ENCODE peak calls at places on chromosome 1, in nine cellular contexts. Y is thoracic aorta; G is CD8-positive, alpha-beta memory T cell; M is GM12864; K is HCT116; R is suprapubic skin; C is left ventricle myocardium inferior; V is heart left ventricle; Q is H7. L is an unnamed sample.

GRCh38 chr1:30847358-30847972 is 61.1 kb downstream of the SDC3 start:
- DNase-seq in C (peak), V (peak), R (peak), G (no peak), Q (peak), Y (no peak), K (no peak), M (no peak), L (no peak)

GRCh38 chr1:52668711-52669110 is 29.4 kb downstream of the COA7 start:
- DNase-seq in V (no peak), Q (no peak), R (no peak), M (no peak), G (no peak), K (no peak), Y (no peak), C (no peak), L (no peak)

GRCh38 chr1:117650840-117651568 is 45.2 kb downstream of the TENT5C start:
- DNase-seq in Y (no peak), C (no peak), M (no peak), G (no peak), Q (no peak), V (no peak), R (no peak), K (no peak), L (no peak)

GRCh38 chr1:100921110-100921706 is 25.3 kb downstream of the SLC30A7 start:
- DNase-seq in C (no peak), R (no peak), V (no peak), K (peak), Q (peak), G (no peak), Y (no peak), M (peak), L (no peak)

GRCh38 chr1:60431593-60431992 is 358.0 kb upstream of the C1orf87 start:
- DNase-seq in Y (no peak), C (no peak), Q (no peak), M (no peak), R (no peak), V (no peak), K (no peak), G (no peak), L (no peak)

GRCh38 chr1:236342403-236343245 is 51.5 kb upstream of the EDARADD start:
- DNase-seq in R (no peak), V (no peak), M (no peak), C (no peak), Y (no peak), G (no peak), K (no peak), Q (no peak), L (no peak)

GRCh38 chr1:216456682-216457081 is 33.4 kb upstream of the USH2A start:
- DNase-seq in Y (no peak), Q (peak), G (no peak), C (no peak), K (no peak), V (no peak), R (no peak), M (no peak), L (no peak)

GRCh38 chr1:93552751-93553455 is 105.0 kb downstream of the FNBP1L start:
- DNase-seq in K (peak), Y (no peak), G (no peak), M (no peak), V (peak), R (no peak), C (peak), Q (no peak), L (peak)

GRCh38 chr1:224617410-224618361 is 1.6 kb downstream of the CNIH3 start:
- DNase-seq in C (no peak), M (no peak), Q (peak), V (no peak), G (no peak), Y (no peak), K (no peak), R (no peak), L (no peak)

GRCh38 chr1:172499636-172500141 is 33.3 kb upstream of the SUCO start:
- DNase-seq in Q (no peak), Y (no peak), M (peak), R (peak), C (no peak), V (peak), K (peak), G (no peak), L (no peak)

GRCh38 chr1:96370752-96371151 is 350.8 kb upstream of the PTBP2 start:
- DNase-seq in C (no peak), K (peak), Q (no peak), Y (no peak), R (no peak), G (no peak), M (no peak), V (no peak), L (no peak)

GRCh38 chr1:177799746-177800145 is 170.1 kb downstream of the SEC16B start:
- DNase-seq in M (no peak), C (no peak), K (no peak), Q (no peak), Y (no peak), R (no peak), V (no peak), G (no peak), L (no peak)

GRCh38 chr1:9293512-9294439 is 1.1 kb downstream of the SPSB1 start:
- DNase-seq in Y (no peak), R (no peak), Q (peak), C (peak), K (no peak), M (no peak), V (no peak), G (peak), L (no peak)

GRCh38 chr1:3857791-3858129 is 484 bp downstream of the DFFB start:
- DNase-seq in V (no peak), Q (no peak), G (no peak), Y (no peak), M (no peak), C (no peak), K (no peak), R (no peak), L (no peak)

GRCh38 chr1:216531308-216532239 is 108.3 kb upstream of the USH2A start:
- DNase-seq in R (no peak), C (no peak), V (no peak), Y (no peak), Q (no peak), G (no peak), K (no peak), M (no peak), L (no peak)

GRCh38 chr1:39450956-39451601 is 40.4 kb upstream of the BMP8A start:
- DNase-seq in G (no peak), Y (no peak), K (no peak), V (no peak), R (no peak), C (no peak), Q (no peak), M (no peak), L (no peak)

GRCh38 chr1:36126005-36126716 is 1.1 kb upstream of the COL8A2 start:
- DNase-seq in R (no peak), C (no peak), Y (no peak), M (no peak), V (no peak), K (no peak), Q (no peak), G (no peak), L (no peak)

GRCh38 chr1:101278238-101278637 is 41.4 kb downstream of the S1PR1 start:
- DNase-seq in V (no peak), R (no peak), Q (no peak), M (no peak), Y (no peak), C (no peak), K (no peak), G (no peak), L (no peak)

GRCh38 chr1:207840380-207840779 is 70.5 kb downstream of the CD34 start:
- DNase-seq in G (no peak), V (no peak), R (no peak), C (no peak), M (no peak), Y (no peak), Q (peak), K (no peak), L (no peak)

GRCh38 chr1:234600418-234601216 is 9.4 kb downstream of the IRF2BP2 start:
- DNase-seq in G (no peak), V (peak), C (peak), K (peak), R (no peak), M (no peak), Q (no peak), Y (no peak), L (no peak)

GRCh38 chr1:230568008-230568407 is 74.3 kb upstream of the COG2 start:
- DNase-seq in K (peak), G (no peak), M (no peak), Q (peak), Y (no peak), V (no peak), R (no peak), C (no peak), L (no peak)

DNA sequence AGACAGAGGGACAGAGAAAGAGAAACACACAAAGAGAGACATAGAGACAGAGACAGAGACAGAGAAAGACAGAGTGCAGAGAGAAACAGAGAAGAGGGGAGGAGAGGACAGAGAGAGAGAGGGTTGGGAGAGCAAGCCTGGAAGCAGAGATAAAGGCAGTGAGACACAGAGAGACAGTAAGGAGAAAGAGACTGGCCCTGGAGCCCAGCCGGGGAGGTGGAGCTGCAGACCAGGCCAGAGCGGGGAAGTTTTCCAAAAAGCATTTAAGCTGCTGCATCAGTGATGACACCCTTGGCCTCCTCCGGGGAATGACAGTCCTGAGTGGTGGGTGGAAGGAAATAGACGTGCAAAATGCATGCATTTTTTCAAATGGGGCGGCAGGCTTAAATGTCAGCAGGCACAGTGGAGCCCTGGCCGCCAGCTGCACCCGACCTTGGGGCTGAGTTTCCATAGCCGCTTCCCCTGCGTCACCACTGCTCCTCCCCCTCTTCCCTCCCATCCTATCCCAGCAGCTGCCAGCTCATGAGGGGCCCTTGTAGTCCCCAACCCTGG is 95.4 kb upstream of the KLHDC7A start:
- DNase-seq in V (peak), G (no peak), Y (no peak), Q (peak), K (no peak), R (no peak), C (peak), M (no peak), L (no peak)
- H3K4me3 ChIP-seq in V (no peak), G (no peak), Y (no peak), Q (no peak), K (no peak), R (no peak), C (no peak), M (no peak), L (no peak)

GRCh38 chr1:23823767-23824166 is 1.5 kb downstream of the HMGCL start:
- DNase-seq in K (no peak), V (no peak), M (no peak), Y (no peak), Q (no peak), G (no peak), R (no peak), C (no peak), L (no peak)
- H3K4me3 ChIP-seq in K (peak), V (no peak), M (no peak), Y (no peak), Q (no peak), G (no peak), R (no peak), C (no peak), L (no peak)

GRCh38 chr1:41366428-41367101 is 5.3 kb downstream of the FOXO6 start:
- DNase-seq in V (no peak), M (no peak), C (no peak), R (no peak), K (no peak), Q (peak), Y (no peak), G (peak), L (no peak)

GRCh38 chr1:41364444-41365319 is 3.4 kb downstream of the FOXO6 start:
- DNase-seq in G (no peak), K (no peak), R (no peak), Y (no peak), C (no peak), V (peak), M (no peak), Q (peak), L (no peak)

GRCh38 chr1:41367102-41367537 is 5.9 kb downstream of the FOXO6 start:
- DNase-seq in V (no peak), K (no peak), G (no peak), R (no peak), C (no peak), M (no peak), Q (no peak), Y (no peak), L (no peak)

GRCh38 chr1:41365320-41365633 is 4.0 kb downstream of the FOXO6 start:
- DNase-seq in C (no peak), K (no peak), R (no peak), V (peak), M (no peak), Y (no peak), G (no peak), Q (no peak), L (no peak)

DNA sequence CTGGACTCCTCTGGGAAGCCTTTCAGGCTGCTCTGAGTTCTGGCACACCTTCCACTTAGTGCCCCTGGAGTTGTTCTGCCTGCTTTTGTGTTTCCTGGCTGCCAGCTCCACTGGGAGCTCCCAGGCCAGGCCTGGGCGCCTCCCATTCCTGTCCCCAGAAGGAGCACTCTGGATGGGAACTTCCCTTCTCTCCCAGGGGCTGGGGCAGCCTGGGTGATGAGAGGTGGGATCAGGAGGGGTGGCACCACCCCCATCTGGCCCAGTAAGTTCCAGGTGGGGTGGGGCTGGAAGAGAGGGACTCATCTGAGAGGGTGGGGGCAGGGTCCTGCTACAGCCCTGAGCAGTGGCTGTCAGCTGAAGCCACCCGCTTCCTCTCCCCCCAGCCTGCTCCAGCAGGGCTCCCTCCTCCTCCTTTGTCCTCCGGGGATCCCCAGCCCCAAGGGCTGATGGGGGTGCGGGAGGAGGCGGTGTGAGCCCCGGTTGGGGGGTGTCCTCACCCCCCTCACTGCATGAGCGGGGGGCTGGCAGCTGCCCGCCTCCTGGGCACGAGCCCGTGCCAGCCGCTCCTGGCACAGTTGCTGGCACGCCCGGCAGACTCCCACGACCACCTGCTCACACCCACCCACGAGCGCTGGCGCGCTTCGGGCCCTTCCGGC is 4.7 kb downstream of the FOXO6 start:
- DNase-seq in Y (no peak), C (no peak), G (peak), K (no peak), Q (peak), V (peak), M (no peak), R (no peak), L (no peak)
- H3K4me3 ChIP-seq in Y (peak), C (peak), G (no peak), K (no peak), Q (peak), V (peak), M (peak), R (peak), L (peak)

GRCh38 chr1:110387048-110387748 is 3.6 kb downstream of the SLC16A4 start:
- DNase-seq in G (no peak), C (no peak), Y (no peak), R (no peak), V (no peak), K (no peak), M (no peak), Q (no peak), L (no peak)

GRCh38 chr1:110383311-110383990 is 7.4 kb downstream of the SLC16A4 start:
- DNase-seq in G (no peak), K (no peak), V (no peak), C (no peak), R (no peak), Y (no peak), M (no peak), Q (no peak), L (no peak)

GRCh38 chr1:110380667-110381283 is 10.1 kb downstream of the SLC16A4 start:
- DNase-seq in M (no peak), C (no peak), V (no peak), K (no peak), Y (no peak), R (no peak), Q (no peak), G (no peak), L (no peak)

GRCh38 chr1:110385369-110385768 is 5.5 kb downstream of the SLC16A4 start:
- DNase-seq in Y (no peak), K (no peak), M (no peak), V (no peak), G (no peak), Q (no peak), C (no peak), R (no peak), L (no peak)

GRCh38 chr1:110384581-110385321 is 6.1 kb downstream of the SLC16A4 start:
- DNase-seq in G (no peak), C (no peak), V (no peak), M (peak), Y (no peak), Q (no peak), K (no peak), R (no peak), L (no peak)
- H3K4me3 ChIP-seq in G (no peak), C (no peak), V (no peak), M (peak), Y (no peak), Q (no peak), K (no peak), R (no peak), L (no peak)

DNA sequence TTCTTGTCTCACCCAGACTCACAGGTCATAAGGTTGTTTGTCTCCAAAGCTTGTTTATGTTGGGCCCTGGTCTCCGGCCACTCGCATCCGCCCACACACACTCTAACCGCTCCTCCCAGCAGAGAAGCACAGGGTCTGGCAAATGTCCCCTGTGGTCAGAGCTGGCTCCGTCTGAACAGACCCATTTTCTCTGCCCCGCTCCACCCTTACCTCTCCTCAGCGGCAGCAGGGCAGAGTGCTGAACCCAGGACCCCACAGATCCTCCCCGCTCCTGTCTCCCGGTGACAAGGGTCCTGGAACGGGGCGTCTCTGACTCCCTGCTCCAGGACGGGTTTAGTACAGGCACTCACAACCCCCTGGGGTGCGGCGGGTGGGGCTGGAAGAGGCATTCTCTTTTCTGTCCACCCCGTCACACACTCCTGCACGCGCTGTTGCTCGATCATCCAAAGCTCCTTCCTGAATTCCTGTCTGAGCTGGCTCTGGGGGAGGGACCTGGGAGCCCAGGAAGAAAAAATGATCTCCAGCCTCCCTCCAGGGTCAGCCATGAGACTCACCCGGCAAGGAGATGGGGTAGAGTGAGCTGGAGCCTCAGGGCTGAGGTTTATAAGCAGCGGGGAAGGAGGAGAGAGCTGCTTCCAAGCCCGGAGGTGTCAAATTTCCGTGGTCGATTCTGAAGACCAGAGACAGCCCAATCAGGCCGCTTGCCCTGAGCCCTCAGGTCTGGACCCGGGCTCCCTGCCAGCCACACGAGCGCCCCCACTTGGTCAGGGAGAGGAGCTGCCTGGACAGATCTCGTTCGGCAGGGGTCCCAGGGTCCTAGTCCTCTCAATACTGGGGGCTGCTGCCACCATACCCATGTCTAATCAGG is at the start of gene S100A13:
- DNase-seq in G (no peak), M (no peak), C (peak), V (peak), R (peak), Q (peak), Y (peak), K (peak), L (peak)
- H3K4me3 ChIP-seq in G (no peak), M (no peak), C (peak), V (peak), R (peak), Q (peak), Y (peak), K (peak), L (peak)

GRCh38 chr1:209557216-209557615 is 26.3 kb upstream of the CAMK1G start:
- DNase-seq in G (no peak), Q (no peak), V (no peak), K (no peak), C (no peak), M (no peak), Y (no peak), R (no peak), L (no peak)

GRCh38 chr1:209560529-209560928 is 23.0 kb upstream of the CAMK1G start:
- DNase-seq in V (no peak), Q (no peak), C (no peak), R (no peak), G (no peak), K (no peak), M (no peak), Y (no peak), L (no peak)

GRCh38 chr1:209564904-209565303 is 18.6 kb upstream of the CAMK1G start:
- DNase-seq in V (no peak), K (no peak), Y (no peak), Q (no peak), M (no peak), R (no peak), C (no peak), G (no peak), L (no peak)

GRCh38 chr1:209561561-209561960 is 22.0 kb upstream of the CAMK1G start:
- DNase-seq in R (no peak), K (no peak), C (no peak), Q (no peak), G (no peak), V (no peak), Y (no peak), M (no peak), L (no peak)

GRCh38 chr1:209560952-209561351 is 22.6 kb upstream of the CAMK1G start:
- DNase-seq in K (no peak), R (no peak), Y (no peak), M (no peak), C (no peak), G (no peak), Q (no peak), V (no peak), L (no peak)
- H3K4me3 ChIP-seq in K (no peak), R (no peak), Y (no peak), M (no peak), C (no peak), G (no peak), Q (no peak), V (no peak), L (no peak)

DNA sequence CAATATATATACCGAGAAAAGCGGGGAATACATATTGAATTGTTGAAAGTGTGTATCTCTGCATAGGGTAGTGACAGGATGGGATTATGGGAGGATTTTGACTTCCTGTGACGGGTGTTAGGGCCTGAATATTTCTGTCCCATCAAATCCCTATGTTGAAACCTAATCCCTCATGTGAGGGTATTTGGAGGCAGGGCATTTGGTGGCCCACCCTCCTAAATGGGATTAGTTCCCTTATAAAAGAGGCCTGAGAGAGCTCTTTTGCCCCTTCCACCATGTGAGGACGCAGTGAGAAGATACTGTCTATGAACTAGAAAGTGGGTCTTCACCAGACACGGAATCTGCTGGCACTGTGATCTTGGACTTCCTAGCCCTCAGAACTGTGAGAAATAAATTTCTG is 137.3 kb downstream of the ZSCAN20 start:
- DNase-seq in M (no peak), K (no peak), R (no peak), C (no peak), Q (no peak), Y (no peak), G (no peak), V (no peak), L (no peak)
- H3K4me3 ChIP-seq in M (no peak), K (no peak), R (no peak), C (no peak), Q (no peak), Y (no peak), G (no peak), V (no peak), L (no peak)

L was measured in iPS DF 6.9.